ENCODE peak calls at places on chromosomes 11 and 22, in ten cellular contexts. One of them, this sample, is unnamed.

GRCh38 chr11:112520293-112520692 is 259.6 kb upstream of the PLET1 start:
- DNase-seq in A549: no peak
- DNase-seq in GM13977: no peak
- DNase-seq in fibroblast of pulmonary artery: no peak
- DNase-seq in K562: no peak
- DNase-seq in fibroblast of villous mesenchyme: no peak
- DNase-seq in suprapubic skin: no peak
- DNase-seq in astrocyte: no peak
- DNase-seq in Caco-2: no peak
- DNase-seq in psoas muscle: no peak
- DNase-seq in this sample: no peak

GRCh38 chr11:115911656-115912055 is 407.4 kb upstream of the CADM1 start:
- DNase-seq in A549: no peak
- DNase-seq in GM13977: no peak
- DNase-seq in fibroblast of pulmonary artery: no peak
- DNase-seq in K562: no peak
- DNase-seq in fibroblast of villous mesenchyme: no peak
- DNase-seq in suprapubic skin: no peak
- DNase-seq in astrocyte: no peak
- DNase-seq in Caco-2: no peak
- DNase-seq in psoas muscle: no peak
- DNase-seq in this sample: no peak

GRCh38 chr11:94934836-94935235 is 38.5 kb downstream of the CWC15 start:
- DNase-seq in A549: no peak
- DNase-seq in GM13977: no peak
- DNase-seq in fibroblast of pulmonary artery: no peak
- DNase-seq in K562: no peak
- DNase-seq in fibroblast of villous mesenchyme: no peak
- DNase-seq in suprapubic skin: no peak
- DNase-seq in astrocyte: no peak
- DNase-seq in Caco-2: no peak
- DNase-seq in psoas muscle: no peak
- DNase-seq in this sample: no peak

GRCh38 chr11:129313588-129314288 is 61.9 kb upstream of the BARX2 start:
- DNase-seq in A549: no peak
- DNase-seq in GM13977: no peak
- DNase-seq in fibroblast of pulmonary artery: peak
- DNase-seq in K562: no peak
- DNase-seq in fibroblast of villous mesenchyme: peak
- DNase-seq in suprapubic skin: no peak
- DNase-seq in astrocyte: peak
- DNase-seq in Caco-2: no peak
- DNase-seq in psoas muscle: no peak
- DNase-seq in this sample: no peak

GRCh38 chr11:78525720-78526119 is 48.9 kb downstream of the NARS2 start:
- DNase-seq in A549: no peak
- DNase-seq in GM13977: no peak
- DNase-seq in fibroblast of pulmonary artery: no peak
- DNase-seq in K562: no peak
- DNase-seq in fibroblast of villous mesenchyme: peak
- DNase-seq in suprapubic skin: no peak
- DNase-seq in astrocyte: no peak
- DNase-seq in Caco-2: no peak
- DNase-seq in psoas muscle: no peak
- DNase-seq in this sample: no peak

GRCh38 chr11:111603633-111604130 is 1.4 kb downstream of the SIK2 start:
- DNase-seq in A549: no peak
- DNase-seq in GM13977: no peak
- DNase-seq in fibroblast of pulmonary artery: peak
- DNase-seq in K562: no peak
- DNase-seq in fibroblast of villous mesenchyme: no peak
- DNase-seq in suprapubic skin: no peak
- DNase-seq in astrocyte: no peak
- DNase-seq in Caco-2: no peak
- DNase-seq in psoas muscle: no peak
- DNase-seq in this sample: no peak

GRCh38 chr11:133134561-133135173 is 397.6 kb downstream of the OPCML start:
- DNase-seq in A549: peak
- DNase-seq in GM13977: peak
- DNase-seq in fibroblast of pulmonary artery: peak
- DNase-seq in K562: peak
- DNase-seq in fibroblast of villous mesenchyme: no peak
- DNase-seq in suprapubic skin: no peak
- DNase-seq in astrocyte: peak
- DNase-seq in Caco-2: peak
- DNase-seq in psoas muscle: peak
- DNase-seq in this sample: peak

GRCh38 chr11:65891180-65892136 is 985 bp downstream of the CCDC85B start:
- DNase-seq in A549: peak
- DNase-seq in GM13977: peak
- DNase-seq in fibroblast of pulmonary artery: peak
- DNase-seq in K562: peak
- DNase-seq in fibroblast of villous mesenchyme: no peak
- DNase-seq in suprapubic skin: no peak
- DNase-seq in astrocyte: no peak
- DNase-seq in Caco-2: no peak
- DNase-seq in psoas muscle: peak
- DNase-seq in this sample: no peak

GRCh38 chr11:80958414-80958813 is 1517.6 kb upstream of the TENM4 start:
- DNase-seq in A549: no peak
- DNase-seq in GM13977: no peak
- DNase-seq in fibroblast of pulmonary artery: peak
- DNase-seq in K562: no peak
- DNase-seq in fibroblast of villous mesenchyme: peak
- DNase-seq in suprapubic skin: no peak
- DNase-seq in astrocyte: peak
- DNase-seq in Caco-2: no peak
- DNase-seq in psoas muscle: no peak
- DNase-seq in this sample: no peak

GRCh38 chr11:117426297-117426685 is 98.6 kb downstream of the CEP164 start:
- DNase-seq in A549: peak
- DNase-seq in GM13977: peak
- DNase-seq in fibroblast of pulmonary artery: peak
- DNase-seq in K562: peak
- DNase-seq in fibroblast of villous mesenchyme: peak
- DNase-seq in suprapubic skin: peak
- DNase-seq in astrocyte: no peak
- DNase-seq in Caco-2: peak
- DNase-seq in psoas muscle: peak
- DNase-seq in this sample: peak

GRCh38 chr22:17913705-17914282 is 110.6 kb downstream of the MICAL3 start:
- DNase-seq in A549: no peak
- DNase-seq in GM13977: no peak
- DNase-seq in fibroblast of pulmonary artery: no peak
- DNase-seq in K562: no peak
- DNase-seq in fibroblast of villous mesenchyme: peak
- DNase-seq in suprapubic skin: no peak
- DNase-seq in astrocyte: no peak
- DNase-seq in Caco-2: no peak
- DNase-seq in psoas muscle: no peak
- DNase-seq in this sample: no peak

GRCh38 chr22:23305922-23306374 is 125.6 kb downstream of the BCR start:
- DNase-seq in A549: no peak
- DNase-seq in GM13977: no peak
- DNase-seq in fibroblast of pulmonary artery: peak
- DNase-seq in K562: no peak
- DNase-seq in fibroblast of villous mesenchyme: peak
- DNase-seq in suprapubic skin: peak
- DNase-seq in astrocyte: peak
- DNase-seq in Caco-2: no peak
- DNase-seq in psoas muscle: peak
- DNase-seq in this sample: no peak

GRCh38 chr11:15127341-15127740 is 12.6 kb downstream of the INSC start:
- DNase-seq in A549: no peak
- DNase-seq in GM13977: no peak
- DNase-seq in fibroblast of pulmonary artery: peak
- DNase-seq in K562: no peak
- DNase-seq in fibroblast of villous mesenchyme: peak
- DNase-seq in suprapubic skin: no peak
- DNase-seq in astrocyte: peak
- DNase-seq in Caco-2: no peak
- DNase-seq in psoas muscle: no peak
- DNase-seq in this sample: no peak

GRCh38 chr11:97414801-97415200 is 1025.0 kb downstream of the JRKL start:
- DNase-seq in A549: no peak
- DNase-seq in GM13977: no peak
- DNase-seq in fibroblast of pulmonary artery: peak
- DNase-seq in K562: no peak
- DNase-seq in fibroblast of villous mesenchyme: no peak
- DNase-seq in suprapubic skin: no peak
- DNase-seq in astrocyte: no peak
- DNase-seq in Caco-2: no peak
- DNase-seq in psoas muscle: no peak
- DNase-seq in this sample: no peak

GRCh38 chr22:20986365-20986764 is 4.3 kb downstream of the LZTR1 start:
- DNase-seq in A549: no peak
- DNase-seq in GM13977: no peak
- DNase-seq in fibroblast of pulmonary artery: no peak
- DNase-seq in K562: no peak
- DNase-seq in fibroblast of villous mesenchyme: no peak
- DNase-seq in suprapubic skin: no peak
- DNase-seq in astrocyte: no peak
- DNase-seq in Caco-2: no peak
- DNase-seq in psoas muscle: no peak
- DNase-seq in this sample: no peak

GRCh38 chr11:65430406-65431217 is 8.0 kb downstream of the NEAT1 start:
- DNase-seq in A549: no peak
- DNase-seq in GM13977: no peak
- DNase-seq in fibroblast of pulmonary artery: peak
- DNase-seq in K562: no peak
- DNase-seq in fibroblast of villous mesenchyme: peak
- DNase-seq in suprapubic skin: peak
- DNase-seq in astrocyte: peak
- DNase-seq in Caco-2: no peak
- DNase-seq in psoas muscle: no peak
- DNase-seq in this sample: no peak

GRCh38 chr22:25060522-25061071 is 108.1 kb downstream of the KIAA1671 start:
- DNase-seq in A549: no peak
- DNase-seq in GM13977: no peak
- DNase-seq in fibroblast of pulmonary artery: no peak
- DNase-seq in K562: peak
- DNase-seq in fibroblast of villous mesenchyme: no peak
- DNase-seq in suprapubic skin: no peak
- DNase-seq in astrocyte: no peak
- DNase-seq in Caco-2: no peak
- DNase-seq in psoas muscle: no peak
- DNase-seq in this sample: no peak

DNA sequence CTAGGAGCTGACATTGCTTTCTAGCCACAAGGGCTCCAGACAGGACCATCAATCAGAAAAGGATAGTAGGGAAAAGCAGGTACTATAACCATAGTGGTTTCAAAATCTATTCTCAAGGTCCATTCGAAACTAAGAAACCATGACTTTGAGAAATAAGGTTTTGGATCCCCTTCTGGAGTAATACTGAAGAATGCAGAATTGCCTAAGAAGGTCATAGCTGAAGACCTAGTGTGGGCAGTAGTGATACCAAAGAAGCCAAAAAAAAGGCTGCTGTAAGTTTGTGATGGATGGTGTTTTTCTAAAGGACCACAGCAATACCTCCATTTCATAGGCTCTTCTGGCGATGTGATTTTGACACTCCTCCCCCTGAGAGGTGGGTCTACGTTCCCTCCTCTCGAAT is 163.1 kb downstream of the MAML2 start:
- DNase-seq in A549: no peak
- DNase-seq in GM13977: no peak
- DNase-seq in fibroblast of pulmonary artery: no peak
- DNase-seq in K562: no peak
- DNase-seq in fibroblast of villous mesenchyme: no peak
- DNase-seq in suprapubic skin: no peak
- DNase-seq in astrocyte: no peak
- DNase-seq in Caco-2: no peak
- DNase-seq in psoas muscle: no peak
- DNase-seq in this sample: no peak
- TF ChIP-seq CTCF in A549: no peak
- TF ChIP-seq CTCF in GM13977: no peak
- TF ChIP-seq CTCF in fibroblast of pulmonary artery: no peak
- TF ChIP-seq CTCF in K562: no peak
- TF ChIP-seq CTCF in fibroblast of villous mesenchyme: no peak
- TF ChIP-seq CTCF in suprapubic skin: no peak
- TF ChIP-seq CTCF in astrocyte: no peak
- TF ChIP-seq CTCF in Caco-2: no peak
- TF ChIP-seq CTCF in psoas muscle: no peak
- TF ChIP-seq CTCF in this sample: no peak

GRCh38 chr11:92969634-92970347 is at the start of gene MTNR1B:
- DNase-seq in A549: no peak
- DNase-seq in GM13977: no peak
- DNase-seq in fibroblast of pulmonary artery: no peak
- DNase-seq in K562: no peak
- DNase-seq in fibroblast of villous mesenchyme: no peak
- DNase-seq in suprapubic skin: no peak
- DNase-seq in astrocyte: no peak
- DNase-seq in Caco-2: no peak
- DNase-seq in psoas muscle: no peak
- DNase-seq in this sample: peak
- TF ChIP-seq CTCF in A549: no peak
- TF ChIP-seq CTCF in GM13977: no peak
- TF ChIP-seq CTCF in fibroblast of pulmonary artery: no peak
- TF ChIP-seq CTCF in K562: no peak
- TF ChIP-seq CTCF in fibroblast of villous mesenchyme: no peak
- TF ChIP-seq CTCF in suprapubic skin: no peak
- TF ChIP-seq CTCF in astrocyte: no peak
- TF ChIP-seq CTCF in Caco-2: no peak
- TF ChIP-seq CTCF in psoas muscle: no peak
- TF ChIP-seq CTCF in this sample: no peak

DNA sequence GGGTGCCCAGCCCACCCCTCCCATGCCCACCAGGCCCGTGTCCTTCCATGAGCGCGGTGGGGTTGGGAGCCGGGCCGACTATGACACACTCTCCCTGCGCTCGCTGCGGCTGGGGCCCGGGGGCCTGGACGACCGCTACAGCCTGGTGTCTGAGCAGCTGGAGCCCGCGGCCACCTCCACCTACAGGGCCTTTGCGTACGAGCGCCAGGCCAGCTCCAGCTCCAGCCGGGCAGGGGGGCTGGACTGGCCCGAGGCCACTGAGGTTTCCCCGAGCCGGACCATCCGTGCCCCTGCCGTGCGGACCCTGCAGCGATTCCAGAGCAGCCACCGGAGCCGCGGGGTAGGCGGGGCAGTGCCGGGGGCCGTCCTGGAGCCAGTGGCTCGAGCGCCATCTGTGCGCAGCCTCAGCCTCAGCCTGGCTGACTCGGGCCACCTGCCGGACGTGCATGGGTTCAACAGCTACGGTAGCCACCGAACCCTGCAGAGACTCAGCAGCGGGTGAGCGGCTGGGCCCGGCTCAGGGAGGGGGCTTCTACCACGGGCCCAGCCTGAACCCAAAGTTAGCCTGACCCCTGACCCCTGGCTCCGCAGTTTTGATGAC is 3.0 kb downstream of the PKP3 start:
- DNase-seq in A549: no peak
- DNase-seq in GM13977: peak
- DNase-seq in fibroblast of pulmonary artery: peak
- DNase-seq in K562: no peak
- DNase-seq in fibroblast of villous mesenchyme: peak
- DNase-seq in suprapubic skin: no peak
- DNase-seq in astrocyte: peak
- DNase-seq in Caco-2: no peak
- DNase-seq in psoas muscle: peak
- DNase-seq in this sample: no peak
- TF ChIP-seq CTCF in A549: no peak
- TF ChIP-seq CTCF in GM13977: peak
- TF ChIP-seq CTCF in fibroblast of pulmonary artery: peak
- TF ChIP-seq CTCF in K562: no peak
- TF ChIP-seq CTCF in fibroblast of villous mesenchyme: peak
- TF ChIP-seq CTCF in suprapubic skin: no peak
- TF ChIP-seq CTCF in astrocyte: peak
- TF ChIP-seq CTCF in Caco-2: no peak
- TF ChIP-seq CTCF in psoas muscle: peak
- TF ChIP-seq CTCF in this sample: no peak

GRCh38 chr11:60700689-60701508 is 1.5 kb downstream of the MS4A8 start:
- DNase-seq in A549: peak
- DNase-seq in GM13977: peak
- DNase-seq in fibroblast of pulmonary artery: peak
- DNase-seq in K562: peak
- DNase-seq in fibroblast of villous mesenchyme: no peak
- DNase-seq in suprapubic skin: no peak
- DNase-seq in astrocyte: no peak
- DNase-seq in Caco-2: peak
- DNase-seq in psoas muscle: no peak
- DNase-seq in this sample: peak
- TF ChIP-seq CTCF in A549: peak
- TF ChIP-seq CTCF in GM13977: peak
- TF ChIP-seq CTCF in fibroblast of pulmonary artery: peak
- TF ChIP-seq CTCF in K562: peak
- TF ChIP-seq CTCF in fibroblast of villous mesenchyme: peak
- TF ChIP-seq CTCF in suprapubic skin: no peak
- TF ChIP-seq CTCF in astrocyte: peak
- TF ChIP-seq CTCF in Caco-2: peak
- TF ChIP-seq CTCF in psoas muscle: no peak
- TF ChIP-seq CTCF in this sample: peak

This sample was measured in glutamatergic neuron.